ENCODE peak calls at places on chromosomes 13 and 19, in five cellular contexts. I is transverse colon, J is esophagus squamous epithelium, A is heart left ventricle, V is IMR-90. Q is an unnamed sample.

GRCh38 chr13:72383646-72384045 is 343.8 kb downstream of the MZT1 start:
- DNase-seq in I (no peak), J (no peak), A (no peak), V (no peak), Q (no peak)

GRCh38 chr19:23065306-23065705 is 51.5 kb upstream of the ZNF730 start:
- DNase-seq in I (no peak), J (no peak), A (no peak), V (no peak), Q (no peak)

GRCh38 chr19:17455711-17456123 is 5.0 kb downstream of the NXNL1 start:
- DNase-seq in I (no peak), J (no peak), A (no peak), V (no peak), Q (no peak)

GRCh38 chr13:48072787-48073186 is 22.1 kb downstream of the MED4 start:
- DNase-seq in I (no peak), J (no peak), A (no peak), V (no peak), Q (no peak)

GRCh38 chr13:30618186-30618937 is 642 bp downstream of the USPL1 start:
- DNase-seq in I (peak; percentile 30), J (no peak), A (no peak), V (no peak), Q (no peak)

GRCh38 chr13:85521586-85521985 is 277.6 kb downstream of the SLITRK6 start:
- DNase-seq in I (no peak), J (no peak), A (no peak), V (no peak), Q (no peak)

GRCh38 chr19:49801966-49802661 is 11.0 kb downstream of the FUZ start:
- DNase-seq in I (peak; percentile 76), J (no peak), A (peak; percentile 91), V (peak; percentile 86), Q (no peak)

GRCh38 chr19:38211206-38211605 is 12.8 kb downstream of the DPF1 start:
- DNase-seq in I (no peak), J (no peak), A (no peak), V (no peak), Q (no peak)

GRCh38 chr19:33214621-33215020 is 11.0 kb downstream of the SLC7A10 start:
- DNase-seq in I (no peak), J (no peak), A (no peak), V (peak; percentile 35), Q (peak; percentile 76)

GRCh38 chr19:57362997-57363705 is at the start of the genes TRAPPC2B and ZNF547:
- DNase-seq in I (peak; percentile 99), J (peak; percentile 90), A (peak; percentile 99), V (peak; percentile 100), Q (peak; percentile 97)

GRCh38 chr13:80116107-80116506 is 224.8 kb downstream of the SPRY2 start:
- DNase-seq in I (no peak), J (no peak), A (no peak), V (peak; percentile 88), Q (no peak)

GRCh38 chr19:41377977-41378707 is 1.8 kb downstream of the TMEM91 start:
- DNase-seq in I (no peak), J (no peak), A (no peak), V (no peak), Q (no peak)

GRCh38 chr19:51421229-51422052 is 4.0 kb upstream of the SIGLEC10 start:
- DNase-seq in I (no peak), J (no peak), A (no peak), V (no peak), Q (no peak)

GRCh38 chr13:71303144-71303543 is 563.9 kb downstream of the DACH1 start:
- DNase-seq in I (no peak), J (no peak), A (no peak), V (no peak), Q (no peak)

GRCh38 chr13:79448413-79448812 is 32.5 kb upstream of the NDFIP2 start:
- DNase-seq in I (no peak), J (no peak), A (no peak), V (peak; percentile 20), Q (no peak)

GRCh38 chr13:114140131-114140908 is 7.9 kb upstream of the RASA3 start:
- DNase-seq in I (peak; percentile 50), J (no peak), A (no peak), V (no peak), Q (no peak)

GRCh38 chr13:111245781-111246384 is 74.6 kb upstream of the TEX29 start:
- DNase-seq in I (no peak), J (no peak), A (no peak), V (peak; percentile 56), Q (no peak)

GRCh38 chr19:48145596-48146254 is 24.4 kb downstream of the LIG1 start:
- DNase-seq in I (no peak), J (no peak), A (no peak), V (no peak), Q (no peak)

GRCh38 chr13:66139250-66139649 is 1090.9 kb downstream of the PCDH9 start:
- DNase-seq in I (no peak), J (no peak), A (no peak), V (no peak), Q (no peak)

GRCh38 chr13:36599641-36600040 is 74.2 kb upstream of the SERTM1 start:
- DNase-seq in I (no peak), J (no peak), A (no peak), V (no peak), Q (no peak)

GRCh38 chr19:55642153-55643002 is 1.1 kb upstream of the ZNF581 start:
- DNase-seq in I (peak; percentile 51), J (no peak), A (no peak), V (no peak), Q (peak; percentile 82)
- TF ChIP-seq POLR2A in I (no peak), J (peak; percentile 28), A (peak; percentile 20), V (no peak), Q (no peak)

DNA sequence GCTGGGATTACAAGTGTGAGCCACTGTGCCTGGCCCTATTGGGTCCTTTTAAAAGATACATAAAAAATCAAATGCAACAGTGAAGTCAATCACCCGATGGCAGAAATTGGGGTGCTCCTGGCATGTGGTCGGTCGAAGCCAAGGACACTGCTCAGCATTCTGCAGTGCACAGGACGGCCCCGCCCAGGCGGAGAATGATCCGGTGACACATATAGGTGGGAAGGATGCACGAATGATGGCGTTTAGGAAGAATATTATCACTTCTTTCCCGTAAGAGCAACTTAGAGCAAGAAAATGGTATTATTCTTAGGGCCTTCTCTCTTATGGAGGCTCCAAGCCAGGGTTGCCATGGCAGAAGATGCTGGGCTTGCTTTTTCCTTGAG is 3.2 kb upstream of the GP6 start:
- DNase-seq in I (no peak), J (no peak), A (no peak), V (no peak), Q (no peak)
- TF ChIP-seq POLR2A in I (no peak), J (no peak), A (no peak), V (no peak), Q (no peak)

GRCh38 chr19:35347171-35347929 is at the start of gene FFAR1:
- DNase-seq in I (peak; percentile 40), J (no peak), A (peak; percentile 37), V (no peak), Q (no peak)
- TF ChIP-seq POLR2A in I (no peak), J (no peak), A (no peak), V (no peak), Q (no peak)

GRCh38 chr19:11694533-11695439 is 44.0 kb downstream of the ZNF823 start:
- DNase-seq in I (peak; percentile 97), J (peak; percentile 46), A (peak; percentile 94), V (peak; percentile 86), Q (peak; percentile 83)
- TF ChIP-seq POLR2A in I (peak; percentile 43), J (peak; percentile 43), A (peak; percentile 81), V (no peak), Q (peak; percentile 82)

DNA sequence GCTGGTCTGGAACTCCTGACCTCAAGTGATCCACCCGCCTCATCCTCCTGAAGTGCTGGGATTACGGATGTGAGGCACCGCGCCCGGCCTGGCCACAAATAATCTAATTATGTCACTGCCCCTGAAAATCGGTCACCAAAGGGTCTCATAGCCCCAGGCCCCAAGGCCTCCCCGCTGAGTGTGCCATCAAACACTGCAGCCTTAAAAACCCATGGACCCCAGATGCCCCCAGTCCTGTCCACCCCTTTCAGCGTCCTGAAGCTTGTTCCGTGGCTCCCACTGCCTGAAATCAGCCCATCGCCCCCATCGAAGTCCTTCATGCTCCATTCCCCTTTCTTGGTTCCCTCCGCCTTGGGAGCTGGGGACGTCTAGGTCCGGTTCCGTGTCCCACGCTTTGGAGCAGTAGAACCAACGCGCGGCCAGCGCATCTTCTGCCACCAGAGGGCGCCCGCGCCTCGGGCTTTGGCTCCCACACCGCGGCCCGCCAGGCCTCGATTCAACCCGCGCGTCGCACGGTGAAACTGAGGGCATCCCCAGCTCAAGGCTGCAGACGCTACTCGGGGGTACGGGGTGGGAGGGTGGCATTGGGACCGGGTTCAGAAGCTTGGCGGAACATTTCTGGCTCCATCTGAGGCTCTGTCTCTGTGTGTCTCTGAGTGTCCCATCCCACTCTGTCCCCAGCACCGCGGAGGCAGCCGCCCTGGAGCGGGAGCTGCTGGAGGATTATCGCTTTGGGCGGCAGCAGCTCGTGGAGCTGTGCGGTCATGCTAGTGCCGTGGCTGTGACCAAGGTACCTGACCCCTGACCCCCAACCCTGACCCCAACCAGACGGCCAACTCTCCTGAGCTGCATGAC is 3.5 kb downstream of the YJEFN3 start:
- DNase-seq in I (peak; percentile 86), J (no peak), A (peak; percentile 75), V (peak; percentile 44), Q (no peak)
- TF ChIP-seq POLR2A in I (no peak), J (no peak), A (no peak), V (peak; percentile 59), Q (no peak)

GRCh38 chr19:45828945-45829344 is 13.8 kb upstream of the RSPH6A start:
- DNase-seq in I (no peak), J (no peak), A (no peak), V (no peak), Q (no peak)
- TF ChIP-seq POLR2A in I (no peak), J (no peak), A (no peak), V (no peak), Q (no peak)

DNA sequence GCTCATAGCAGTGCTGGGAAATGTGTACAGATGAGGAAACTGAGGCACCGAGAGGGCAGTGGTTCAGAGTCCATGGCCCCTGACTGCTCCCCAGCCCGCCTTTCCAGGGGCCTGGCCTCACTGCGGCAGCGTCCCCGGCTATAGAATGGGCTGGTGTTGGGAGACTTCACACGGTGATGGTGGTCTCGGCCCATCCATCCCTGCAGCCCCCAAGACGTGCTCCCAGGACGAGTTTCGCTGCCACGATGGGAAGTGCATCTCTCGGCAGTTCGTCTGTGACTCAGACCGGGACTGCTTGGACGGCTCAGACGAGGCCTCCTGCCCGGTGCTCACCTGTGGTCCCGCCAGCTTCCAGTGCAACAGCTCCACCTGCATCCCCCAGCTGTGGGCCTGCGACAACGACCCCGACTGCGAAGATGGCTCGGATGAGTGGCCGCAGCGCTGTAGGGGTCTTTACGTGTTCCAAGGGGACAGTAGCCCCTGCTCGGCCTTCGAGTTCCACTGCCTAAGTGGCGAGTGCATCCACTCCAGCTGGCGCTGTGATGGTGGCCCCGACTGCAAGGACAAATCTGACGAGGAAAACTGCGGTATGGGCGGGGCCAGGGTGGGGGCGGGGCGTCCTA is 15.9 kb downstream of the LDLR start:
- DNase-seq in I (no peak), J (no peak), A (no peak), V (no peak), Q (no peak)
- TF ChIP-seq POLR2A in I (no peak), J (no peak), A (no peak), V (no peak), Q (no peak)

DNA sequence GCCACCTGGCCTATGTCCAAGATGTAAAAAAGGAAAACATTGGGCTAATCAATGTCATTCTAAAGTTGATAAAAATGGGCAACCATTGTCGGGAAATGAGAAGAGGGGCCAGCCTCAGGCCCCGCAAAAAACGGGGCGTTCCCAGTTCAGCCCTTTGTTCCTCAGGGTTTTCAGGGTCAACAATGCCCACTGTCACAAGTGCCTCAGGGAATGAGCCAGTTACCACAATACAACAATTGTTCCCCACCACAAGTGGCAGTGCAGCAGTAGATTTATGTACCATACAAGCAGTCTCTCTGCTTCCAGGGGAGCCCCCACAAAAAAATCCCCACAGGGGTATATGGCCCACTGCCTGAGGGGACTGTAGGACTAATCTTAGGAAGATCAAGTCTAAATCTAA is 112.5 kb downstream of the ZNF486 start:
- DNase-seq in I (no peak), J (no peak), A (no peak), V (no peak), Q (no peak)
- TF ChIP-seq POLR2A in I (no peak), J (no peak), A (no peak), V (no peak), Q (no peak)